ENCODE peak calls at places on chromosomes 5 and 9, in five cellular contexts. H is IMR-90, U is left ventricle myocardium inferior, A is tibial artery, S is aorta. F is an unnamed sample. For H3K4me1 and H3K36me3, the result is how much of the 10 kb centered on the place peaks cover.

GRCh38 chr9:347667-348292 is 133.1 kb downstream of the DOCK8 start:
- DNase-seq in H (peak), U (no peak), A (no peak), S (no peak), F (no peak)

GRCh38 chr5:12668564-12668963 is 764.3 kb upstream of the CTNND2 start:
- DNase-seq in H (no peak), U (no peak), A (no peak), S (no peak), F (no peak)

GRCh38 chr9:128389395-128390149 is 18.4 kb downstream of the URM1 start:
- DNase-seq in H (no peak), U (no peak), A (no peak), S (no peak), F (no peak)

GRCh38 chr5:98425626-98426025 is 347.8 kb upstream of the RGMB start:
- DNase-seq in H (no peak), U (no peak), A (no peak), S (no peak), F (no peak)

GRCh38 chr9:92059669-92060068 is 55.5 kb downstream of the SPTLC1 start:
- DNase-seq in H (no peak), U (no peak), A (no peak), S (no peak), F (no peak)

GRCh38 chr9:77966718-77967117 is 64.9 kb downstream of the GNAQ start:
- DNase-seq in H (no peak), U (no peak), A (no peak), S (no peak), F (no peak)

GRCh38 chr9:88534456-88535225 is at the start of gene NXNL2:
- DNase-seq in H (peak), U (peak), A (peak), S (peak), F (peak)

GRCh38 chr5:39775058-39775457 is 350.3 kb upstream of the DAB2 start:
- DNase-seq in H (peak), U (no peak), A (no peak), S (no peak), F (no peak)

GRCh38 chr9:93156475-93157008 is 22.5 kb upstream of the NINJ1 start:
- DNase-seq in H (no peak), U (no peak), A (no peak), S (no peak), F (no peak)

GRCh38 chr5:95863383-95863757 is 40.8 kb upstream of the GLRX start:
- DNase-seq in H (peak), U (no peak), A (peak), S (no peak), F (no peak)

DNA sequence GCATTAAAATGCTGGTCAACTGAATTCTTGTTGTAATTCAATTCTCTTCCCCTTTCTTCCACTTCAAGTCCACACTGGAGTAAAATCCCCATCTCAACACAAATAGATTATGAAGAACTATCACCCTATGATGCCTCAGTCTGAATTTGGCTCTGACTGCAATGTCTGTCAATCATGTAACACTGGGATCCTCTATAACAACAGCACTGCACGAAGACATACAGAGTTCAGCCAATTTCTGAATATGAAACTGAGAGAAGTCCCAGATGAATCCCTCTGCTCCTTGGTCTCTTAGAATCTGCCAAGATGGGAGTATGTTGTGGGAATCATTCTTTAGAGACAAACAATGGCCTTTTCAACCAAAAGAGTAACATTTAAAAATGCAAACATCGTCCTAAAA is 258.2 kb downstream of the EBF1 start:
- DNase-seq in H (no peak), U (no peak), A (no peak), S (no peak), F (no peak)
- H3K27ac ChIP-seq in H (no peak), U (peak), A (peak), S (no peak), F (no peak)

DNA sequence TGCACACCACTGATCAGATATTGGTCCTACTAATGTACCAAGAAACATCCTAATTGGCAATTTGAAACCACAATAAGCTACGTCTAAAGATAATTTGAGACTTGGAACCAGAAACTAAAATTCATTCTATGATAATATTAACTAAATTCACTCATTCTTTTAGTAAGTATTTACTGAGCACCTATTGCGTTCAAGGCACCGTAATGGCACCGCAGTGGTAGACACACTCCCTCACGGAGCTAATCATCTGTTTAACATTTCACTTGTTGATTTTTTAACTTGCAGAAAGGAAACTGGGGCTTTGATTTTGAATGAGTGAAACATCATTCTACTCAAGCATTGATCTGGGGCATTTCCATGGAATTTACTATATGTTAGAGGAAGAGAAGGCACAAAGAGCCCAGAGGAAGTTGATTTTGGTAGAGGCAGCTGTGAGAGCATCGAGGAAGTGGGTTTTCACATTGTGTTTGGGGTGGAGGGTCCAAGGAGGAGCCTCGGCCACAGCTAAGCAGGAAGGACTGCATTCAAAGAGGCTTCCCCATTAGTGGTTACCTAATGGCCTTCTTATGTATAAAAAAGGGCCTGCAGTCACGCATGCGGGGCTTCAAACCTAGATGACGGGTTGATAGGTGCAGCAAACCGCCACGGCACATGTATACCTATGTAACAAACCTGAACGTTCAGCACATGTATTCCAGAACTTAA is 7.1 kb downstream of the RAPGEF1 start:
- DNase-seq in H (no peak), U (no peak), A (no peak), S (no peak), F (peak)
- H3K4me1 ChIP-seq in H (under half), U (half or more), A (under half), S (under half), F (half or more)

GRCh38 chr5:82275267-82275664 is 2.9 kb downstream of the RPS23 start:
- DNase-seq in H (no peak), U (no peak), A (no peak), S (no peak), F (no peak)
- H3K36me3 ChIP-seq in H (under half), U (under half), A (under half), S (under half), F (under half)

GRCh38 chr5:148807845-148808244 is 18.6 kb upstream of the ADRB2 start:
- DNase-seq in H (no peak), U (no peak), A (no peak), S (no peak), F (no peak)

GRCh38 chr5:148810821-148811220 is 15.6 kb upstream of the ADRB2 start:
- DNase-seq in H (no peak), U (no peak), A (no peak), S (no peak), F (no peak)

GRCh38 chr5:148809781-148810524 is 16.5 kb upstream of the ADRB2 start:
- DNase-seq in H (no peak), U (no peak), A (no peak), S (no peak), F (no peak)

GRCh38 chr5:148806520-148806931 is 19.9 kb upstream of the ADRB2 start:
- DNase-seq in H (no peak), U (no peak), A (no peak), S (no peak), F (no peak)

GRCh38 chr5:148808864-148809642 is 17.4 kb upstream of the ADRB2 start:
- DNase-seq in H (no peak), U (peak), A (no peak), S (no peak), F (peak)
- H3K27ac ChIP-seq in H (no peak), U (peak), A (no peak), S (no peak), F (peak)

DNA sequence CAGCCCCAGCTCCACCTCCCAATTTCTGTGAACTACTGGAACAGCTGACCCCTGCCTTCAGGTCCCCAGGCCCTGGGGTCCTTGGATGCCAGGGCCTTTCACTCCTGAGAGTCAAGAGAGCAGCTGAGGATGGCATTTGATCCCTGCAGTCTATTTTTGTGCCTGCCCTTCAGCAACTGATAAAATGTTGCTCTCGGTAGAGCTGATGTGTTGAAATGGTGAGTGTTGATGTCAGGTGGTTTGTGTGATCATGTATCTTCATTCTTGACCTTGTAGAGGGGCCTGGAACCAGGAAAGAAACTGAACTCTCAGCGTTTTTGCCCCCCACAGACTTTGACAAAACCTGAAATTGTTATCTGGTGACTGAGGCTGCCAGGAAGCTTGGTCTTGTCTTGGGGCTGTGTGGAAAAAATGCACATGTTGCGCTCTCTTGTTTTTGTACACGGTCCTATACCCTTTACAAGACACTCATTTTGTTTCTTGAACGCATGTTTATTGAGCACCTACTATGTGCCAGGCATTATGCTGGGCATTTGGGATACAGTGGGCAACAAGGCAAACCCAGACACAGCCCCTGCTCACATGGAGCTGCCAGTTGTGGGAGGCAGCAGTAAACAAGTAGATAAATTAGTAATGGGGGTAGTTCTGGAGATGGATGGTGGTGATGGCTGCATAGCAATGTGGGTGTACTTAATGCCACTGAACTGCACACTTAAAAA is 78.3 kb downstream of the PPARGC1B start:
- DNase-seq in H (no peak), U (no peak), A (no peak), S (peak), F (no peak)
- H3K4me1 ChIP-seq in H (under half), U (half or more), A (under half), S (under half), F (under half)

GRCh38 chr5:65769539-65769938 is 47.5 kb downstream of the NLN start:
- DNase-seq in H (peak), U (no peak), A (no peak), S (no peak), F (no peak)
- H3K36me3 ChIP-seq in H (under half), U (under half), A (under half), S (under half), F (under half)

GRCh38 chr5:108481355-108481931 is 99.5 kb upstream of the FBXL17 start:
- DNase-seq in H (peak), U (no peak), A (no peak), S (no peak), F (no peak)

GRCh38 chr5:108487951-108488350 is 106.1 kb upstream of the FBXL17 start:
- DNase-seq in H (no peak), U (no peak), A (no peak), S (no peak), F (no peak)

DNA sequence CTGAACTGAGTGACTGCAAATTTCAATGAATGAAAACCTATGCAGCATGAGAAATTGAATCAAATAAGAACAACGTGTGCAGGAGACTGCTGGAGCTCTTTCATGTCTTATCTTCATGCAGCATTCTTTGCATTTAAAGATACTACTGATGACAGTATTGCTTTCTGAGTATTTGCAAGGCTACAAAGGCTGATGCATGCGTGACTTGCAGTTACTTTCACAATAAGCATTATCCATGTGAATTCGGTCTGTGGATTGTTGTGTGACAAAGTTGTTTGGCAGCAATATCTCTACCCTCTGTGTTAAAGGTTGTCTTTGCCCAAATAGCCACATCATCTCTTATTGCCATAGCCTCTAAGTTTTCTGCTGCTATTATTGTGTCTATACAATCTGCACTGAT is 102.1 kb upstream of the FBXL17 start:
- DNase-seq in H (no peak), U (no peak), A (no peak), S (no peak), F (no peak)
- H3K27ac ChIP-seq in H (no peak), U (no peak), A (no peak), S (no peak), F (no peak)

F was measured in naive thymus-derived CD4-positive, alpha-beta T cell.